ENCODE peak calls at places on chromosomes 6 and 20, in nine cellular contexts. J, I, P, D, F, R, C, K and B are unnamed samples.

GRCh38 chr6:47308674-47309325 is 905 bp downstream of the TNFRSF21 start:
- DNase-seq in J (no peak), I (no peak), P (peak), D (peak), F (peak), R (peak), C (no peak), K (peak), B (no peak)

GRCh38 chr20:50693001-50693400 is 1.7 kb upstream of the RIPOR3 start:
- DNase-seq in J (no peak), I (no peak), P (no peak), D (no peak), F (no peak), R (no peak), C (no peak), K (no peak), B (no peak)

GRCh38 chr6:16949696-16950095 is 152.2 kb upstream of the STMND1 start:
- DNase-seq in J (no peak), I (no peak), P (no peak), D (no peak), F (no peak), R (no peak), C (no peak), K (no peak), B (no peak)

GRCh38 chr20:3740600-3741301 is 8.3 kb downstream of the HSPA12B start:
- DNase-seq in J (no peak), I (no peak), P (no peak), D (no peak), F (no peak), R (no peak), C (no peak), K (no peak), B (no peak)

GRCh38 chr20:52295556-52295955 is 104.0 kb upstream of the ZFP64 start:
- DNase-seq in J (no peak), I (no peak), P (no peak), D (no peak), F (no peak), R (no peak), C (no peak), K (no peak), B (no peak)

GRCh38 chr6:148407372-148407771 is 64.7 kb downstream of the SASH1 start:
- DNase-seq in J (peak), I (no peak), P (no peak), D (no peak), F (peak), R (no peak), C (no peak), K (no peak), B (no peak)

GRCh38 chr6:30894381-30894780 is 10.1 kb downstream of the DDR1 start:
- DNase-seq in J (no peak), I (peak), P (no peak), D (no peak), F (no peak), R (no peak), C (no peak), K (no peak), B (no peak)

GRCh38 chr6:1025821-1026220 is 286.1 kb upstream of the FOXQ1 start:
- DNase-seq in J (no peak), I (no peak), P (no peak), D (no peak), F (no peak), R (no peak), C (no peak), K (no peak), B (no peak)

GRCh38 chr6:35370124-35370741 is 27.9 kb downstream of the PPARD start:
- DNase-seq in J (peak), I (peak), P (no peak), D (peak), F (peak), R (peak), C (peak), K (peak), B (peak)

GRCh38 chr20:47021850-47022249 is 127.2 kb downstream of the EYA2 start:
- DNase-seq in J (no peak), I (no peak), P (no peak), D (no peak), F (no peak), R (no peak), C (no peak), K (no peak), B (no peak)

GRCh38 chr6:81793811-81794210 is 41.3 kb upstream of the TENT5A start:
- DNase-seq in J (no peak), I (no peak), P (no peak), D (no peak), F (no peak), R (no peak), C (no peak), K (no peak), B (no peak)

GRCh38 chr6:106790935-106791334 is 161.6 kb downstream of the QRSL1 start:
- DNase-seq in J (no peak), I (no peak), P (no peak), D (no peak), F (no peak), R (no peak), C (no peak), K (no peak), B (no peak)

GRCh38 chr20:52637201-52637600 is 335.0 kb upstream of the TSHZ2 start:
- DNase-seq in J (no peak), I (no peak), P (no peak), D (no peak), F (no peak), R (no peak), C (no peak), K (no peak), B (no peak)

GRCh38 chr6:138417493-138418117 is 13.6 kb downstream of the HEBP2 start:
- DNase-seq in J (no peak), I (no peak), P (no peak), D (no peak), F (no peak), R (no peak), C (no peak), K (no peak), B (no peak)

GRCh38 chr6:6790393-6790792 is 201.9 kb downstream of the LY86 start:
- DNase-seq in J (no peak), I (no peak), P (no peak), D (no peak), F (no peak), R (no peak), C (no peak), K (no peak), B (no peak)

GRCh38 chr6:28876702-28877101 is 47.1 kb downstream of the TRIM27 start:
- DNase-seq in J (no peak), I (no peak), P (no peak), D (no peak), F (no peak), R (no peak), C (no peak), K (no peak), B (no peak)